ENCODE peak calls at places on chromosomes 16 and 17, in six cellular contexts. One of them, this sample, is unnamed. For H3K36me3, the result is how much of the 10 kb centered on the place peaks cover.

GRCh38 chr17:12727881-12728280 is 61.4 kb upstream of the ARHGAP44 start:
- DNase-seq in mammary epithelial cell: no peak
- DNase-seq in upper lobe of right lung: no peak
- DNase-seq in left ventricle myocardium inferior: no peak
- DNase-seq in Caco-2: no peak
- DNase-seq in CD4-positive, alpha-beta memory T cell: no peak
- DNase-seq in this sample: no peak

GRCh38 chr17:79070266-79070880 is 4.3 kb upstream of the ENGASE start:
- DNase-seq in mammary epithelial cell: no peak
- DNase-seq in CD4-positive, alpha-beta memory T cell: no peak
- DNase-seq in Caco-2: no peak
- DNase-seq in left ventricle myocardium inferior: no peak
- DNase-seq in upper lobe of right lung: peak
- DNase-seq in this sample: no peak

GRCh38 chr17:27873746-27874145 is 19.4 kb downstream of the LYRM9 start:
- DNase-seq in Caco-2: no peak
- DNase-seq in mammary epithelial cell: peak
- DNase-seq in upper lobe of right lung: no peak
- DNase-seq in left ventricle myocardium inferior: no peak
- DNase-seq in CD4-positive, alpha-beta memory T cell: no peak
- DNase-seq in this sample: no peak

GRCh38 chr16:23296994-23297393 is 5.1 kb upstream of the SCNN1B start:
- DNase-seq in Caco-2: peak
- DNase-seq in left ventricle myocardium inferior: no peak
- DNase-seq in upper lobe of right lung: no peak
- DNase-seq in mammary epithelial cell: no peak
- DNase-seq in CD4-positive, alpha-beta memory T cell: no peak
- DNase-seq in this sample: no peak

GRCh38 chr17:68740555-68741447 is 139.6 kb upstream of the FAM20A start:
- DNase-seq in upper lobe of right lung: no peak
- DNase-seq in left ventricle myocardium inferior: no peak
- DNase-seq in Caco-2: no peak
- DNase-seq in CD4-positive, alpha-beta memory T cell: no peak
- DNase-seq in mammary epithelial cell: no peak
- DNase-seq in this sample: no peak

GRCh38 chr17:29219378-29220047 is 27.1 kb upstream of the CRYBA1 start:
- DNase-seq in Caco-2: peak
- DNase-seq in CD4-positive, alpha-beta memory T cell: peak
- DNase-seq in upper lobe of right lung: peak
- DNase-seq in left ventricle myocardium inferior: peak
- DNase-seq in mammary epithelial cell: peak
- DNase-seq in this sample: peak

GRCh38 chr16:12450381-12450780 is 353.3 kb downstream of the CPPED1 start:
- DNase-seq in left ventricle myocardium inferior: no peak
- DNase-seq in CD4-positive, alpha-beta memory T cell: no peak
- DNase-seq in Caco-2: no peak
- DNase-seq in mammary epithelial cell: no peak
- DNase-seq in upper lobe of right lung: no peak
- DNase-seq in this sample: no peak

GRCh38 chr16:81431554-81432353 is 12.9 kb upstream of the CMIP start:
- DNase-seq in left ventricle myocardium inferior: no peak
- DNase-seq in CD4-positive, alpha-beta memory T cell: no peak
- DNase-seq in mammary epithelial cell: no peak
- DNase-seq in Caco-2: no peak
- DNase-seq in upper lobe of right lung: peak
- DNase-seq in this sample: no peak

GRCh38 chr17:44842748-44843147 is 4.9 kb upstream of the HIGD1B start:
- DNase-seq in CD4-positive, alpha-beta memory T cell: no peak
- DNase-seq in left ventricle myocardium inferior: no peak
- DNase-seq in upper lobe of right lung: no peak
- DNase-seq in Caco-2: no peak
- DNase-seq in mammary epithelial cell: no peak
- DNase-seq in this sample: no peak

GRCh38 chr17:35748323-35748960 is 4.6 kb downstream of the GAS2L2 start:
- DNase-seq in upper lobe of right lung: peak
- DNase-seq in Caco-2: no peak
- DNase-seq in mammary epithelial cell: peak
- DNase-seq in left ventricle myocardium inferior: no peak
- DNase-seq in CD4-positive, alpha-beta memory T cell: no peak
- DNase-seq in this sample: no peak

GRCh38 chr16:66474750-66475199 is 47.7 kb downstream of the BEAN1 start:
- DNase-seq in CD4-positive, alpha-beta memory T cell: peak
- DNase-seq in Caco-2: no peak
- DNase-seq in left ventricle myocardium inferior: no peak
- DNase-seq in upper lobe of right lung: no peak
- DNase-seq in mammary epithelial cell: no peak
- DNase-seq in this sample: no peak

GRCh38 chr17:66904760-66905637 is 59.5 kb upstream of the CACNG4 start:
- DNase-seq in left ventricle myocardium inferior: peak
- DNase-seq in Caco-2: peak
- DNase-seq in mammary epithelial cell: peak
- DNase-seq in upper lobe of right lung: peak
- DNase-seq in CD4-positive, alpha-beta memory T cell: no peak
- DNase-seq in this sample: no peak

GRCh38 chr17:75845058-75845711 is 981 bp upstream of the UNC13D start:
- DNase-seq in CD4-positive, alpha-beta memory T cell: peak
- DNase-seq in mammary epithelial cell: peak
- DNase-seq in Caco-2: peak
- DNase-seq in upper lobe of right lung: peak
- DNase-seq in left ventricle myocardium inferior: peak
- DNase-seq in this sample: peak

GRCh38 chr17:76826290-76827138 is 41.7 kb upstream of the MGAT5B start:
- DNase-seq in Caco-2: no peak
- DNase-seq in mammary epithelial cell: no peak
- DNase-seq in left ventricle myocardium inferior: no peak
- DNase-seq in CD4-positive, alpha-beta memory T cell: no peak
- DNase-seq in upper lobe of right lung: no peak
- DNase-seq in this sample: no peak

GRCh38 chr17:14875557-14876412 is 389.3 kb downstream of the PMP22 start:
- DNase-seq in upper lobe of right lung: no peak
- DNase-seq in mammary epithelial cell: no peak
- DNase-seq in CD4-positive, alpha-beta memory T cell: no peak
- DNase-seq in Caco-2: no peak
- DNase-seq in left ventricle myocardium inferior: no peak
- DNase-seq in this sample: no peak

GRCh38 chr16:29809850-29810698 is 1.9 kb upstream of the PRRT2 start:
- DNase-seq in left ventricle myocardium inferior: no peak
- DNase-seq in CD4-positive, alpha-beta memory T cell: peak
- DNase-seq in upper lobe of right lung: peak
- DNase-seq in Caco-2: no peak
- DNase-seq in mammary epithelial cell: no peak
- DNase-seq in this sample: no peak

GRCh38 chr17:7589891-7590611 is at the start of gene SOX15:
- DNase-seq in Caco-2: no peak
- DNase-seq in mammary epithelial cell: peak
- DNase-seq in left ventricle myocardium inferior: no peak
- DNase-seq in upper lobe of right lung: no peak
- DNase-seq in CD4-positive, alpha-beta memory T cell: no peak
- DNase-seq in this sample: no peak

GRCh38 chr17:32831223-32831622 is 45.7 kb downstream of the MYO1D start:
- DNase-seq in upper lobe of right lung: no peak
- DNase-seq in left ventricle myocardium inferior: no peak
- DNase-seq in CD4-positive, alpha-beta memory T cell: no peak
- DNase-seq in mammary epithelial cell: no peak
- DNase-seq in Caco-2: no peak
- DNase-seq in this sample: no peak

GRCh38 chr17:47966079-47966519 is 4.8 kb upstream of the CDK5RAP3 start:
- DNase-seq in left ventricle myocardium inferior: no peak
- DNase-seq in Caco-2: peak
- DNase-seq in mammary epithelial cell: no peak
- DNase-seq in upper lobe of right lung: no peak
- DNase-seq in CD4-positive, alpha-beta memory T cell: no peak
- DNase-seq in this sample: no peak

GRCh38 chr16:11152677-11153321 is 103.2 kb downstream of the SOCS1 start:
- DNase-seq in mammary epithelial cell: no peak
- DNase-seq in upper lobe of right lung: no peak
- DNase-seq in Caco-2: no peak
- DNase-seq in left ventricle myocardium inferior: no peak
- DNase-seq in CD4-positive, alpha-beta memory T cell: no peak
- DNase-seq in this sample: peak

GRCh38 chr17:34562387-34562786 is 17.0 kb upstream of the TMEM132E start:
- DNase-seq in Caco-2: peak
- DNase-seq in CD4-positive, alpha-beta memory T cell: peak
- DNase-seq in left ventricle myocardium inferior: no peak
- DNase-seq in upper lobe of right lung: no peak
- DNase-seq in mammary epithelial cell: no peak
- DNase-seq in this sample: no peak

GRCh38 chr16:4313563-4314531 is 2.0 kb upstream of the GLIS2 start:
- DNase-seq in Caco-2: peak
- DNase-seq in left ventricle myocardium inferior: no peak
- DNase-seq in mammary epithelial cell: no peak
- DNase-seq in upper lobe of right lung: peak
- DNase-seq in CD4-positive, alpha-beta memory T cell: no peak
- DNase-seq in this sample: peak

GRCh38 chr16:66859397-66860068 is 15.3 kb downstream of the CA7 start:
- DNase-seq in upper lobe of right lung: no peak
- DNase-seq in CD4-positive, alpha-beta memory T cell: no peak
- DNase-seq in Caco-2: no peak
- DNase-seq in mammary epithelial cell: no peak
- DNase-seq in left ventricle myocardium inferior: no peak
- DNase-seq in this sample: no peak

GRCh38 chr17:7324438-7324779 is 4.7 kb downstream of the NEURL4 start:
- DNase-seq in upper lobe of right lung: no peak
- DNase-seq in CD4-positive, alpha-beta memory T cell: no peak
- DNase-seq in mammary epithelial cell: no peak
- DNase-seq in left ventricle myocardium inferior: no peak
- DNase-seq in Caco-2: no peak
- DNase-seq in this sample: no peak

GRCh38 chr17:48610282-48611211 is at the start of gene HOXB7:
- DNase-seq in left ventricle myocardium inferior: peak
- DNase-seq in CD4-positive, alpha-beta memory T cell: no peak
- DNase-seq in Caco-2: peak
- DNase-seq in mammary epithelial cell: no peak
- DNase-seq in upper lobe of right lung: peak
- DNase-seq in this sample: peak

GRCh38 chr17:21076242-21076641 is 33.4 kb upstream of the USP22 start:
- DNase-seq in upper lobe of right lung: no peak
- DNase-seq in Caco-2: no peak
- DNase-seq in left ventricle myocardium inferior: no peak
- DNase-seq in mammary epithelial cell: no peak
- DNase-seq in CD4-positive, alpha-beta memory T cell: no peak
- DNase-seq in this sample: no peak

GRCh38 chr17:67657596-67657995 is 60.1 kb upstream of the NOL11 start:
- DNase-seq in CD4-positive, alpha-beta memory T cell: no peak
- DNase-seq in mammary epithelial cell: no peak
- DNase-seq in left ventricle myocardium inferior: no peak
- DNase-seq in Caco-2: no peak
- DNase-seq in upper lobe of right lung: no peak
- DNase-seq in this sample: no peak

GRCh38 chr17:27385626-27386025 is 70.6 kb upstream of the KSR1 start:
- DNase-seq in upper lobe of right lung: no peak
- DNase-seq in Caco-2: no peak
- DNase-seq in left ventricle myocardium inferior: no peak
- DNase-seq in mammary epithelial cell: no peak
- DNase-seq in CD4-positive, alpha-beta memory T cell: no peak
- DNase-seq in this sample: no peak

GRCh38 chr17:45110676-45111611 is 21.4 kb downstream of the PLCD3 start:
- DNase-seq in Caco-2: no peak
- DNase-seq in mammary epithelial cell: no peak
- DNase-seq in left ventricle myocardium inferior: peak
- DNase-seq in CD4-positive, alpha-beta memory T cell: no peak
- DNase-seq in upper lobe of right lung: no peak
- DNase-seq in this sample: no peak

GRCh38 chr16:12228607-12229499 is 252.3 kb downstream of the SNX29 start:
- DNase-seq in upper lobe of right lung: no peak
- DNase-seq in Caco-2: peak
- DNase-seq in CD4-positive, alpha-beta memory T cell: no peak
- DNase-seq in mammary epithelial cell: peak
- DNase-seq in left ventricle myocardium inferior: peak
- DNase-seq in this sample: no peak

GRCh38 chr17:13143001-13143400 is 125.2 kb upstream of the ELAC2 start:
- DNase-seq in left ventricle myocardium inferior: no peak
- DNase-seq in upper lobe of right lung: no peak
- DNase-seq in Caco-2: no peak
- DNase-seq in mammary epithelial cell: no peak
- DNase-seq in CD4-positive, alpha-beta memory T cell: no peak
- DNase-seq in this sample: no peak

DNA sequence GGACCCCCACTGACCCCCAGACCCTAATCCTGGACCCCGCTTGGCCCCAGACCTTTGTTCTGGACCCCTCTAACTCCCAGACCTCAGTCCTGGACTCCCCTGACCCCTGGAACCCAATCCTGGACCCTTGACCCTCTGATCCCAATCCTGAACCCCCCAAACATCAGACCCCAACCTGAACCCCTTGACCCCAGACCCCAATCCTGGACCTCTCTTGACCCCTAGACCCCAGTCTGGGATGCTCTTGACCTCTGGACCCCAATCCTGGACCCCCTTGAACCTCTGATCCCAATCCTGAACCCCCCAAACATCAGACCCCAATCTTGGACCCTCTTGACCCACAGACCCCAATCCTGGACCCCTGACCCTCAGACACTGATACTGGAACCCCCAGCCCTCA is 13.5 kb upstream of the P2RX1 start:
- DNase-seq in CD4-positive, alpha-beta memory T cell: no peak
- DNase-seq in Caco-2: no peak
- DNase-seq in upper lobe of right lung: no peak
- DNase-seq in mammary epithelial cell: no peak
- DNase-seq in left ventricle myocardium inferior: no peak
- DNase-seq in this sample: no peak
- H3K36me3 ChIP-seq in CD4-positive, alpha-beta memory T cell: under half
- H3K36me3 ChIP-seq in Caco-2: under half
- H3K36me3 ChIP-seq in upper lobe of right lung: under half
- H3K36me3 ChIP-seq in mammary epithelial cell: under half
- H3K36me3 ChIP-seq in left ventricle myocardium inferior: under half
- H3K36me3 ChIP-seq in this sample: half or more

DNA sequence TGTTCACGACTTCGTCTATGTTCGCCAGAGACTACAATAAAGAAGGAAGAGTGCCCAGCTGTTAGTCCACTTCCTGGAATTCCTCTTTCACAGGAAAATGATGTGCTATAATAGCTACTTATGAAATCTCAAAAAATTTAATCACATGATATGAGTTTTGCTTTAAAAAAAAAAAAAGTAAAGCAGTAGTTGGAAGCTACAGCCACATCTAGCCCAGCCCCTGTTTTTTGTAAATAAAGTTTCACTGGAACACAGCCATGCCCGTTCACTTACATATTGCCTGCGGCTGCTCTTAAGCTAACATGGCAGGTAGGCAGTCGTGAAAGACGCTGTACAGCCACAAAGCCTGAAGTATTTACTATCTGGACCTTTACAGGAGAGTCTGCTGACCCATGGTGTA is 15.3 kb downstream of the VPS53 start:
- DNase-seq in CD4-positive, alpha-beta memory T cell: no peak
- DNase-seq in Caco-2: no peak
- DNase-seq in left ventricle myocardium inferior: no peak
- DNase-seq in mammary epithelial cell: no peak
- DNase-seq in upper lobe of right lung: no peak
- DNase-seq in this sample: no peak
- H3K36me3 ChIP-seq in CD4-positive, alpha-beta memory T cell: under half
- H3K36me3 ChIP-seq in Caco-2: under half
- H3K36me3 ChIP-seq in left ventricle myocardium inferior: under half
- H3K36me3 ChIP-seq in mammary epithelial cell: under half
- H3K36me3 ChIP-seq in upper lobe of right lung: under half
- H3K36me3 ChIP-seq in this sample: under half

GRCh38 chr16:56482667-56483236 is 31.4 kb downstream of the OGFOD1 start:
- DNase-seq in upper lobe of right lung: no peak
- DNase-seq in CD4-positive, alpha-beta memory T cell: no peak
- DNase-seq in mammary epithelial cell: no peak
- DNase-seq in Caco-2: no peak
- DNase-seq in left ventricle myocardium inferior: no peak
- DNase-seq in this sample: no peak
- H3K36me3 ChIP-seq in upper lobe of right lung: half or more
- H3K36me3 ChIP-seq in CD4-positive, alpha-beta memory T cell: under half
- H3K36me3 ChIP-seq in mammary epithelial cell: under half
- H3K36me3 ChIP-seq in Caco-2: under half
- H3K36me3 ChIP-seq in left ventricle myocardium inferior: half or more
- H3K36me3 ChIP-seq in this sample: half or more

GRCh38 chr16:53281280-53281679 is 153.0 kb upstream of the RBL2 start:
- DNase-seq in CD4-positive, alpha-beta memory T cell: no peak
- DNase-seq in mammary epithelial cell: no peak
- DNase-seq in upper lobe of right lung: no peak
- DNase-seq in left ventricle myocardium inferior: no peak
- DNase-seq in Caco-2: no peak
- DNase-seq in this sample: no peak
- H3K36me3 ChIP-seq in CD4-positive, alpha-beta memory T cell: under half
- H3K36me3 ChIP-seq in mammary epithelial cell: under half
- H3K36me3 ChIP-seq in upper lobe of right lung: under half
- H3K36me3 ChIP-seq in left ventricle myocardium inferior: half or more
- H3K36me3 ChIP-seq in Caco-2: under half
- H3K36me3 ChIP-seq in this sample: under half

This sample was measured in CD4-positive, CD25-positive, alpha-beta regulatory T cell.